ENCODE peak calls at places on chromosomes 13 and 19, in seven cellular contexts. F, W, B, G, A, D and K are unnamed samples.

GRCh38 chr19:850221-850978 is 1.7 kb upstream of the ELANE start:
- DNase-seq in F (peak), W (peak), G (peak), D (peak), A (peak), B (no peak), K (peak)

GRCh38 chr13:54379461-54379860 is 1350.8 kb downstream of the OLFM4 start:
- DNase-seq in G (no peak), D (no peak), B (no peak), F (no peak), W (no peak), A (no peak), K (no peak)

GRCh38 chr19:16661480-16662034 is 618 bp downstream of the TMEM38A start:
- DNase-seq in B (no peak), G (peak), D (no peak), A (peak), F (peak), W (no peak), K (peak)

GRCh38 chr19:18190278-18190677 is 2.7 kb upstream of the MPV17L2 start:
- DNase-seq in F (no peak), A (no peak), G (no peak), D (no peak), W (no peak), B (no peak), K (no peak)

GRCh38 chr13:23289917-23290357 is 109.2 kb downstream of the SGCG start:
- DNase-seq in G (peak), D (peak), A (no peak), F (no peak), B (peak), W (no peak), K (no peak)

GRCh38 chr19:15640294-15640903 is at the start of gene CYP4F3:
- DNase-seq in A (peak), G (peak), B (peak), D (no peak), W (no peak), F (no peak), K (peak)

GRCh38 chr13:39565036-39565949 is 37.7 kb downstream of the LHFPL6 start:
- DNase-seq in B (peak), G (no peak), D (peak), F (no peak), W (peak), A (peak), K (no peak)

GRCh38 chr19:54660967-54661366 is 1.8 kb upstream of the LILRB4 start:
- DNase-seq in D (no peak), B (no peak), W (no peak), A (no peak), G (no peak), F (no peak), K (no peak)

GRCh38 chr13:25295228-25295627 is 6.2 kb upstream of the NUP58 start:
- DNase-seq in A (no peak), D (peak), G (no peak), F (no peak), W (no peak), B (no peak), K (no peak)

GRCh38 chr19:10191347-10191746 is 3.4 kb downstream of the DNMT1 start:
- DNase-seq in F (no peak), D (peak), W (peak), G (peak), A (no peak), B (no peak), K (no peak)
- H3K4me3 ChIP-seq in F (no peak), D (no peak), W (no peak), G (no peak), A (no peak), B (no peak), K (no peak)

DNA sequence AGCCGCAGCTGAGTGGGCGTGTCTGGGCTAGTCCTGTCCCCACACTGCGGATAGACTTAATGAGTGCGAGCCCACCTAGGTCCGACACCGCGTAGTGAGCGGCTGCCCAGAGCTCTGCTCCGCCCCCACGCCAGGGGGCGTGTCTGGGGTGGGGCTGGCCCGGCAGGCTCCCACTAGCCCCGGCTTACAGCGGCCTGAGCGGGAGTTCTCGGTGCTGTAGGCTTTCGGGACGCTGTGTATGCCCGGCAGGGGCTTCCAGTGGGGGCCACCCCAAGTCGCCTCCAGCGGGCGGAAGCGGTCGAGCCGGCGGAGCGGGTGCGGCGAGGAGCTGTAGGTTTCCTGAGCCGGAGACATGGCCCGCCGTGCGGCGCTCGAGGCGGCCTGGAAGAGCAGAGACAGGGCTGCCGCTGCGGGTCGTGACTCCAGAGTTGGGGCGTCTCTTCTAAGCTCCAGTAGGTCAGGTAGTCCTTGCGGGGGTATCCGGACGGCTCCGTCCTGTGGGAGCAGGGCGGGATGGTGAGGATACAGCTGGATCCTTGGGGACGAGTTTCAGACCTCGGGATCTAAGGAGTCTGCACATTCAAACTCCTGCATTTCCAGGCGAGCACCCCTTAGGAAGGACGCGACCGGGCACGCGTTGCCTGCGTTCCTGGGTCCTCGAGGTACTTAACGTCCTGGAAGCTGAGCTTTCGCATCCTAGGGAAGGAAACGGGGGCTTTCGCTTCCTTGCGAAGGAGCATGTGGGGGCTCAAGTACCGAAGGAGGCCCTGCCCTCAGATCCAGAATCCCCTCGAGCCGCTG is 1.2 kb downstream of the CGB7 start:
- DNase-seq in A (peak), W (peak), G (peak), F (no peak), B (peak), D (peak), K (peak)
- TF ChIP-seq CTCF in A (peak), W (peak), G (peak), F (peak), B (peak), D (peak), K (no peak)

GRCh38 chr19:51025809-51026553 is 435 bp downstream of the KLK11 start:
- DNase-seq in G (no peak), B (no peak), A (no peak), F (no peak), D (no peak), W (no peak), K (no peak)
- H3K4me3 ChIP-seq in G (no peak), B (no peak), A (peak), F (no peak), D (no peak), W (no peak), K (no peak)

GRCh38 chr13:26541678-26542553 is 15.6 kb upstream of the WASF3 start:
- DNase-seq in G (no peak), F (no peak), A (no peak), B (no peak), W (no peak), D (no peak), K (no peak)
- TF ChIP-seq CTCF in G (no peak), F (no peak), A (no peak), B (no peak), W (no peak), D (no peak), K (no peak)

GRCh38 chr19:40928859-40929258 is 46.8 kb upstream of the CYP2A7 start:
- DNase-seq in A (no peak), B (no peak), W (peak), D (no peak), F (no peak), G (no peak), K (no peak)

GRCh38 chr19:40923934-40924391 is 41.9 kb upstream of the CYP2A7 start:
- DNase-seq in G (no peak), D (no peak), A (no peak), F (no peak), W (no peak), B (no peak), K (peak)

GRCh38 chr19:40932008-40932959 is 50.3 kb upstream of the CYP2A7 start:
- DNase-seq in D (no peak), A (no peak), B (no peak), G (no peak), F (no peak), W (no peak), K (no peak)

GRCh38 chr19:40933025-40933424 is 51.0 kb upstream of the CYP2A7 start:
- DNase-seq in A (no peak), W (peak), F (no peak), D (no peak), G (no peak), B (no peak), K (no peak)

GRCh38 chr19:40927567-40927966 is 45.5 kb upstream of the CYP2A7 start:
- DNase-seq in F (no peak), W (no peak), G (no peak), D (no peak), A (no peak), B (no peak), K (no peak)
- H3K4me3 ChIP-seq in F (no peak), W (no peak), G (no peak), D (no peak), A (no peak), B (no peak), K (no peak)

GRCh38 chr19:3667766-3668165 is 32.5 kb downstream of the PIP5K1C start:
- DNase-seq in D (no peak), A (no peak), W (no peak), B (no peak), F (no peak), G (no peak), K (no peak)

GRCh38 chr19:3668331-3669133 is 31.7 kb downstream of the PIP5K1C start:
- DNase-seq in D (no peak), A (no peak), W (no peak), G (no peak), F (no peak), B (no peak), K (no peak)

GRCh38 chr19:3669134-3669436 is 31.2 kb downstream of the PIP5K1C start:
- DNase-seq in B (no peak), D (no peak), A (no peak), G (no peak), W (no peak), F (no peak), K (no peak)

GRCh38 chr19:3665681-3666544 is 34.4 kb downstream of the PIP5K1C start:
- DNase-seq in A (peak), B (peak), W (peak), F (no peak), D (no peak), G (peak), K (peak)

GRCh38 chr19:3667037-3667638 is 33.1 kb downstream of the PIP5K1C start:
- DNase-seq in G (no peak), D (no peak), B (no peak), A (no peak), F (no peak), W (no peak), K (no peak)
- TF ChIP-seq CTCF in G (no peak), D (no peak), B (no peak), A (no peak), F (no peak), W (no peak), K (no peak)

GRCh38 chr19:42068361-42068755 is 1.6 kb downstream of the GRIK5 start:
- DNase-seq in F (no peak), G (no peak), B (no peak), A (no peak), D (no peak), W (no peak), K (no peak)
- H3K4me3 ChIP-seq in F (peak), G (no peak), B (no peak), A (peak), D (no peak), W (no peak), K (no peak)

DNA sequence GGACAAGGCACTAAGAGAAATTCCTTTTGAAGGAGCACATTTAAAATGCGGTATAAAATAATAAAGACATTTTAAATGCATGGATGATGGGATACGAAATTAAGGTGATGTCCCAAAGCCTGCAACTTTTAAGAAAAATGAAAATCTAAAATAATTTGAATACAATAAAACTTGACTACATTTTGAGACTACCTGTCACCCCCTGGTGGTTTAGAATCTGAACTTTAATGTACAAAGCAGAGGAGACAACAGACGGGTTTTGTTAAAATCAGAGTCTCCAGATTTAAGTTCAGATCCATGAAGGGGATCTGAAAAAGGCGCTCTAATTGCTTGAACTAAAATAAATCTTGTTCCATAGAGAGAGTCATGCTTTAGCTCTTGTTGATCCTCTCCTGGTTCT is 1129.3 kb upstream of the PCDH20 start:
- DNase-seq in W (no peak), D (no peak), B (no peak), F (no peak), G (no peak), A (no peak), K (no peak)
- TF ChIP-seq CTCF in W (no peak), D (peak), B (no peak), F (no peak), G (no peak), A (no peak), K (no peak)